ENCODE peak calls at places on chromosome 13, in four cellular contexts. A is K562, O is HepG2, B is HCT116. X is an unnamed sample.

GRCh38 chr13:69912576-69913074 is 195.0 kb upstream of the ATXN8OS start:
- DNase-seq in O (no peak), B (no peak), A (no peak), X (no peak)

GRCh38 chr13:37966266-37966665 is 96.7 kb upstream of the TRPC4 start:
- DNase-seq in B (no peak), A (no peak), O (no peak), X (no peak)

GRCh38 chr13:38979891-38980627 is 10.6 kb downstream of the STOML3 start:
- DNase-seq in O (no peak), A (no peak), B (no peak), X (no peak)

GRCh38 chr13:95067303-95067702 is 233.9 kb downstream of the ABCC4 start:
- DNase-seq in B (no peak), O (no peak), A (no peak), X (no peak)

GRCh38 chr13:51600703-51601102 is 16.4 kb downstream of the WDFY2 start:
- DNase-seq in A (no peak), O (no peak), B (no peak), X (no peak)

GRCh38 chr13:96403241-96403640 is 313.3 kb downstream of the HS6ST3 start:
- DNase-seq in O (no peak), B (no peak), A (no peak), X (no peak)

GRCh38 chr13:70088926-70089325 is 18.7 kb upstream of the ATXN8OS start:
- DNase-seq in B (no peak), A (no peak), O (no peak), X (no peak)

GRCh38 chr13:39600766-39601165 is 2.2 kb downstream of the LHFPL6 start:
- DNase-seq in B (no peak), O (no peak), A (no peak), X (no peak)

GRCh38 chr13:89486065-89486464 is 1814.9 kb downstream of the SLITRK5 start:
- DNase-seq in A (no peak), B (no peak), O (no peak), X (no peak)

GRCh38 chr13:32267836-32268439 is 47.2 kb downstream of the ZAR1L start:
- DNase-seq in O (no peak), A (no peak), B (peak; percentile 51), X (peak; percentile 42)

GRCh38 chr13:23321534-23322241 is 111.8 kb downstream of the SACS start:
- DNase-seq in B (peak; percentile 26), A (no peak), O (peak; percentile 11), X (peak; percentile 69)

GRCh38 chr13:56351041-56351440 is 789.7 kb upstream of the PRR20A start:
- DNase-seq in O (no peak), B (no peak), A (no peak), X (no peak)

GRCh38 chr13:40385858-40386180 is 280.6 kb downstream of the FOXO1 start:
- DNase-seq in O (no peak), A (no peak), B (no peak), X (no peak)

GRCh38 chr13:38872693-38873092 is 117.9 kb downstream of the STOML3 start:
- DNase-seq in B (peak; percentile 42), A (peak; percentile 39), O (peak; percentile 35), X (peak; percentile 13)

GRCh38 chr13:99806671-99807070 is 164.9 kb downstream of the ZIC5 start:
- DNase-seq in B (no peak), A (no peak), O (no peak), X (no peak)

GRCh38 chr13:112917056-112917664 is 51.9 kb upstream of the MCF2L start:
- DNase-seq in A (no peak), B (no peak), O (no peak), X (no peak)

GRCh38 chr13:64293923-64294322 is 2878.3 kb upstream of the PCDH20 start:
- DNase-seq in O (no peak), B (no peak), A (no peak), X (no peak)

GRCh38 chr13:67614577-67614976 is 384.4 kb upstream of the PCDH9 start:
- DNase-seq in O (no peak), A (no peak), B (no peak), X (no peak)
- TF ChIP-seq TCF7L2 in O (no peak), A (no peak), B (no peak), X (no peak)

DNA sequence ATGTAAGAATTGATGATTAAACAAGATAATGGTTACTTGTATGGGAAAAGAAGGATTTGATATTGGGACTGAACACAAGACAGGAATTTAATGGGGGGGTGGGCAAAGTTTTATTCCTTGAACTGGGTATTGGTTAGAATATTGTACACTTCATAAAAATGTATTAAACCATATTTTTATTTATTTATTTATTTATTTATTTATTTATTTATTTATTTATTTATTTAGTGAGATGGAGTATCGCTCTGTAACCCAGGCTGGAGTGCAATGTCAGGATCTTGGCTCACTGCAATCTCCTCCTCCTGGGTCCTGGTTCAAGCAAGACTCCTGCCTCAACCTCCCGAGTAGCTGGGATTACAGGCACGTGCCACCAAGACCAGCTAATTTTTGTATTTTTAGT is 287.1 kb upstream of the SLITRK5 start:
- DNase-seq in A (no peak), O (no peak), B (no peak), X (no peak)
- TF ChIP-seq REST in A (no peak), O (no peak), B (no peak), X (no peak)

GRCh38 chr13:34698953-34699352 is 243.1 kb upstream of the NBEA start:
- DNase-seq in A (no peak), O (no peak), B (no peak), X (no peak)
- TF ChIP-seq TCF7L2 in A (no peak), O (no peak), B (no peak), X (no peak)

GRCh38 chr13:49308977-49309408 is 61.3 kb downstream of the CDADC1 start:
- DNase-seq in A (no peak), O (no peak), B (no peak), X (no peak)
- TF ChIP-seq REST in A (no peak), O (no peak), B (no peak), X (no peak)

GRCh38 chr13:41995946-41996345 is 35.0 kb upstream of the VWA8 start:
- DNase-seq in A (peak; percentile 79), B (no peak), O (peak; percentile 4), X (no peak)
- TF ChIP-seq TCF7L2 in A (no peak), B (no peak), O (no peak), X (no peak)

GRCh38 chr13:29924482-29924884 is 74.1 kb upstream of the UBL3 start:
- DNase-seq in O (peak; percentile 44), A (no peak), B (no peak), X (no peak)

GRCh38 chr13:29926077-29926476 is 75.7 kb upstream of the UBL3 start:
- DNase-seq in B (no peak), O (no peak), A (no peak), X (no peak)

GRCh38 chr13:29924951-29925350 is 74.5 kb upstream of the UBL3 start:
- DNase-seq in O (no peak), A (no peak), B (no peak), X (no peak)

GRCh38 chr13:29923554-29924481 is 73.4 kb upstream of the UBL3 start:
- DNase-seq in O (peak; percentile 99), A (peak; percentile 68), B (peak; percentile 93), X (peak; percentile 79)

DNA sequence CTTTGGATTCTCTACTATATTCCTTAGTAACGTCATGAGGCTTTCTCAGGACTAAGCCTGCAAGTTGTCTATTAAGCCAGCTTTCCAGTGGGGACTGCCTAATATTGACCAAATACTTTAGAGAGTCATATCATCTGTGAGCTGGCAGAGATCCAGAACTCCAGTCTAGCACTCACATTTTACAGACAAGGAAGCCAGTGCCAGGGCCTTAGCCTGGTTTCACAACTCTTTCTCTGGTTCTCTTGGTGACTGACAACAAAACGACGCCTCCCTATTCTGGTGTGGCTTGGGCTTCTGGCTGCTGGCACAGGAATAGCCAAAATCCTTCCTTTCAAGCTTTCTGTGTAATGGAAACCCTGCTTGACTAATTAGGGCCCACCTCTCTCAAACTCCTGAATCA is 75.0 kb upstream of the UBL3 start:
- DNase-seq in B (no peak), O (peak; percentile 89), A (no peak), X (no peak)
- TF ChIP-seq REST in B (no peak), O (no peak), A (no peak), X (no peak)

GRCh38 chr13:27472441-27472840 is 22.1 kb upstream of the MTIF3 start:
- DNase-seq in B (no peak), A (no peak), O (no peak), X (no peak)
- TF ChIP-seq TCF7L2 in B (no peak), A (no peak), O (no peak), X (no peak)

DNA sequence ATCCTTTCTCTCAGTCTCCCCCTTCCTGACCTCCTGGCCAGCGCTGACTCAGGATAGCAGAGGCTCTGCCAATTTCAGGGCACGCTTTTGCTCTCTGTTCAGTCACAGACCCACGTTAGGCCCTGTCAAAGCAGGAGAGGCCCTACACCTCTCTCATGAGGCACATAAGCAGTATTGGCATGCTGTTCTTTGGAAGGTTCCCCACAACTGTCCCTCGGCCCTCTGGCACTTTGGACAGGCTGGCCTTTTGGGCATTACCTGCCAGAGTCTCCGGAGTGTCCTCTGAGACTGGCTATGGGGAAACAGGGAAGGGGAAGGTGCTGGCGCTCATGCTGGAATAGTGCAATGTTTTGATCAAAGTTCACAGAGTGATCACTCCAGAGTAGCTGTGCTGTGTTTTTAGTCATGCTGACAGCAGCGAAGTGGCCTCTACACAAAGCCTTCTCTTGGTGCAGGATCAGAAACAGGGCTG is 23.7 kb upstream of the UBE2L5 start:
- DNase-seq in A (no peak), O (peak; percentile 40), B (no peak), X (no peak)
- TF ChIP-seq REST in A (no peak), O (no peak), B (no peak), X (no peak)